ENCODE peak calls at places on chromosome 3, in four cellular contexts. J, V, Q and S are unnamed samples.

GRCh38 chr3:178097576-178097975 is 438.7 kb upstream of the KCNMB2 start:
- DNase-seq in V (no peak), Q (no peak), J (no peak), S (peak; percentile 86)

GRCh38 chr3:37237252-37237651 is 62.9 kb upstream of the LRRFIP2 start:
- DNase-seq in J (no peak), V (no peak), Q (no peak), S (no peak)

GRCh38 chr3:56702487-56703315 is 19.6 kb upstream of the TASOR start:
- DNase-seq in V (peak; percentile 10), J (peak; percentile 84), Q (peak; percentile 59), S (peak; percentile 89)

GRCh38 chr3:102936511-102936910 is 501.7 kb downstream of the ZPLD1 start:
- DNase-seq in J (no peak), V (no peak), Q (no peak), S (no peak)

GRCh38 chr3:11391172-11391879 is 119.1 kb downstream of the ATG7 start:
- DNase-seq in Q (no peak), V (no peak), J (no peak), S (peak; percentile 52)

GRCh38 chr3:122975163-122975923 is 52.2 kb downstream of the SEMA5B start:
- DNase-seq in J (no peak), Q (no peak), V (no peak), S (no peak)

GRCh38 chr3:46464326-46465195 is at the start of gene LTF:
- DNase-seq in J (no peak), V (no peak), Q (no peak), S (no peak)

GRCh38 chr3:46110701-46111493 is 83.6 kb upstream of the XCR1 start:
- DNase-seq in V (peak; percentile 27), J (peak; percentile 36), Q (no peak), S (peak; percentile 49)

GRCh38 chr3:23113455-23114171 is 89.5 kb upstream of the UBE2E2 start:
- DNase-seq in J (no peak), V (no peak), Q (no peak), S (peak; percentile 10)

GRCh38 chr3:129486057-129487035 is 42.1 kb upstream of the RHO start:
- DNase-seq in J (no peak), Q (no peak), V (no peak), S (no peak)

GRCh38 chr3:175748087-175748732 is 889.1 kb downstream of the NAALADL2 start:
- DNase-seq in J (no peak), Q (no peak), V (no peak), S (no peak)

GRCh38 chr3:151789853-151790463 is 24.0 kb upstream of the AADAC start:
- DNase-seq in J (no peak), Q (no peak), V (no peak), S (no peak)

GRCh38 chr3:57546616-57547015 is 2.5 kb upstream of the DNAH12 start:
- DNase-seq in J (no peak), V (no peak), Q (no peak), S (no peak)

GRCh38 chr3:186473166-186473565 is 71.0 kb downstream of the CRYGS start:
- DNase-seq in J (no peak), V (no peak), Q (no peak), S (peak; percentile 51)

GRCh38 chr3:26964313-26964712 is 341.7 kb downstream of the LRRC3B start:
- DNase-seq in J (no peak), V (no peak), Q (no peak), S (no peak)

GRCh38 chr3:19702416-19703078 is 231.5 kb downstream of the EFHB start:
- DNase-seq in Q (no peak), J (no peak), V (no peak), S (no peak)

GRCh38 chr3:62875103-62876002 is at the start of gene CADPS:
- DNase-seq in Q (no peak), J (peak; percentile 41), V (peak; percentile 22), S (peak; percentile 91)

GRCh38 chr3:54056521-54056920 is 65.8 kb upstream of the CACNA2D3 start:
- DNase-seq in Q (no peak), V (no peak), J (no peak), S (no peak)

GRCh38 chr3:186152889-186153292 is 44.0 kb upstream of the ETV5 start:
- DNase-seq in V (no peak), J (peak; percentile 4), Q (no peak), S (no peak)

GRCh38 chr3:132800958-132801357 is 78.7 kb upstream of the NPHP3 start:
- DNase-seq in Q (no peak), V (no peak), J (no peak), S (no peak)

GRCh38 chr3:149902498-149903139 is 68.1 kb downstream of the PFN2 start:
- DNase-seq in Q (no peak), V (no peak), J (no peak), S (no peak)

GRCh38 chr3:119085070-119085439 is 50.4 kb upstream of the IGSF11 start:
- DNase-seq in Q (no peak), V (peak; percentile 29), J (no peak), S (no peak)

GRCh38 chr3:171811059-171811912 is 1.0 kb upstream of the PLD1 start:
- DNase-seq in J (no peak), Q (no peak), V (no peak), S (no peak)

GRCh38 chr3:176579741-176580185 is 617.5 kb downstream of the TBL1XR1 start:
- DNase-seq in V (no peak), J (no peak), Q (no peak), S (no peak)

GRCh38 chr3:153624310-153625030 is 462.4 kb downstream of the RAP2B start:
- DNase-seq in V (no peak), J (no peak), Q (peak; percentile 2), S (no peak)

GRCh38 chr3:12336099-12336498 is 47.2 kb downstream of the PPARG start:
- DNase-seq in J (no peak), V (no peak), Q (peak; percentile 17), S (no peak)

GRCh38 chr3:124529826-124530571 is 200.3 kb upstream of the UMPS start:
- DNase-seq in V (no peak), J (peak; percentile 46), Q (no peak), S (peak; percentile 17)

GRCh38 chr3:193744048-193744821 is 151.2 kb downstream of the OPA1 start:
- DNase-seq in V (peak; percentile 90), J (no peak), Q (no peak), S (no peak)

GRCh38 chr3:62415312-62415791 is 42.0 kb upstream of the FEZF2 start:
- DNase-seq in J (no peak), Q (no peak), V (peak; percentile 24), S (peak; percentile 92)

GRCh38 chr3:40780801-40781406 is 256.1 kb downstream of the ZNF621 start:
- DNase-seq in Q (no peak), J (no peak), V (no peak), S (peak; percentile 71)

GRCh38 chr3:45967724-45968123 is 24.5 kb downstream of the CXCR6 start:
- DNase-seq in Q (no peak), J (no peak), V (no peak), S (no peak)

GRCh38 chr3:52143156-52143555 is 11.1 kb downstream of the POC1A start:
- DNase-seq in Q (no peak), V (no peak), J (no peak), S (no peak)

GRCh38 chr3:56799251-56799882 is 2.4 kb downstream of the ARHGEF3 start:
- DNase-seq in J (peak; percentile 79), V (peak; percentile 14), Q (no peak), S (peak; percentile 93)